ENCODE peak calls at places on chromosome 13, in five cellular contexts. Z, N, H, S and V are unnamed samples.

GRCh38 chr13:113582841-113583631 is 1.5 kb upstream of the TFDP1 start:
- DNase-seq in N (no peak), H (no peak), Z (no peak), S (no peak), V (no peak)

GRCh38 chr13:100506600-100507422 is 81.8 kb downstream of the GGACT start:
- DNase-seq in S (peak), H (no peak), N (no peak), Z (no peak), V (peak)

GRCh38 chr13:40063278-40063698 is 407.8 kb downstream of the COG6 start:
- DNase-seq in H (no peak), N (no peak), Z (no peak), S (no peak), V (no peak)

GRCh38 chr13:49641810-49642291 is 13.5 kb downstream of the ARL11 start:
- DNase-seq in N (no peak), H (no peak), Z (peak), S (no peak), V (peak)

GRCh38 chr13:99312493-99312883 is 5.3 kb upstream of the GPR183 start:
- DNase-seq in H (no peak), Z (peak), N (no peak), S (no peak), V (peak)

GRCh38 chr13:99273128-99273527 is 14.9 kb upstream of the GPR18 start:
- DNase-seq in H (no peak), S (no peak), Z (no peak), N (no peak), V (no peak)

GRCh38 chr13:34657716-34658115 is 284.4 kb upstream of the NBEA start:
- DNase-seq in Z (peak), H (no peak), N (no peak), S (no peak), V (no peak)

GRCh38 chr13:100536643-100537180 is 51.9 kb downstream of the GGACT start:
- DNase-seq in H (no peak), Z (no peak), S (no peak), N (peak), V (no peak)

GRCh38 chr13:38849316-38849715 is 141.3 kb downstream of the STOML3 start:
- DNase-seq in H (no peak), N (no peak), Z (no peak), S (no peak), V (no peak)

GRCh38 chr13:66543780-66544179 is 686.4 kb downstream of the PCDH9 start:
- DNase-seq in H (no peak), N (no peak), S (no peak), Z (no peak), V (no peak)

GRCh38 chr13:77544365-77544764 is 8.9 kb downstream of the SCEL start:
- DNase-seq in H (no peak), Z (no peak), S (no peak), N (no peak), V (no peak)

GRCh38 chr13:39335721-39336120 is 267.3 kb downstream of the LHFPL6 start:
- DNase-seq in N (no peak), H (no peak), S (no peak), Z (no peak), V (no peak)

GRCh38 chr13:109483369-109483768 is 303.0 kb downstream of the IRS2 start:
- DNase-seq in N (no peak), H (no peak), S (no peak), Z (no peak), V (no peak)

GRCh38 chr13:50915562-50915961 is 6.0 kb downstream of the RNASEH2B start:
- DNase-seq in H (no peak), Z (no peak), N (no peak), S (peak), V (no peak)

GRCh38 chr13:34011552-34012085 is 193.7 kb downstream of the RFC3 start:
- DNase-seq in H (no peak), S (no peak), Z (no peak), N (no peak), V (no peak)

GRCh38 chr13:23960566-23961156 is 63.4 kb upstream of the C1QTNF9B start:
- DNase-seq in Z (no peak), N (no peak), S (peak), H (no peak), V (no peak)

GRCh38 chr13:89900104-89900760 is 1447.3 kb upstream of the MIR17HG start:
- DNase-seq in S (no peak), H (no peak), Z (no peak), N (no peak), V (no peak)

GRCh38 chr13:30307194-30307965 is at the start of gene KATNAL1:
- DNase-seq in S (peak), N (no peak), Z (no peak), H (peak), V (peak)

GRCh38 chr13:106100261-106100919 is 435.1 kb downstream of the EFNB2 start:
- DNase-seq in S (no peak), N (no peak), H (no peak), Z (no peak), V (no peak)

GRCh38 chr13:26449063-26449848 is 108.2 kb upstream of the WASF3 start:
- DNase-seq in H (no peak), Z (no peak), S (no peak), N (no peak), V (no peak)

GRCh38 chr13:63124863-63125262 is 1709.2 kb upstream of the PCDH20 start:
- DNase-seq in Z (no peak), H (no peak), S (no peak), N (no peak), V (no peak)

GRCh38 chr13:68170961-68171360 is 940.8 kb upstream of the PCDH9 start:
- DNase-seq in S (no peak), N (no peak), H (no peak), Z (no peak), V (no peak)

GRCh38 chr13:49302817-49303216 is 55.1 kb downstream of the CDADC1 start:
- DNase-seq in N (no peak), S (no peak), Z (no peak), H (no peak), V (no peak)